ENCODE peak calls at places on chromosomes 11 and 22, in six cellular contexts. S, U, Q, V, L and A are unnamed samples.
A peak's percentile ranks its signal among the peaks of the same experiment; 100 is the strongest.

GRCh38 chr11:37957717-37958116 is 1359.7 kb upstream of the RAG2 start:
- DNase-seq in L (no peak), Q (no peak), V (no peak), U (no peak), S (no peak), A (no peak)

GRCh38 chr22:24007253-24008021 is 2.2 kb upstream of the GSTT4 start:
- DNase-seq in V (no peak), S (no peak), Q (no peak), L (no peak), U (no peak), A (no peak)

GRCh38 chr22:29012923-29013322 is 48.7 kb downstream of the C22orf31 start:
- DNase-seq in V (no peak), U (no peak), L (no peak), S (no peak), Q (no peak), A (no peak)

GRCh38 chr11:75757651-75758050 is 10.9 kb upstream of the DGAT2 start:
- DNase-seq in U (no peak), Q (no peak), S (no peak), L (no peak), V (no peak), A (no peak)

GRCh38 chr11:68916439-68916838 is 12.7 kb downstream of the IGHMBP2 start:
- DNase-seq in S (no peak), V (no peak), Q (no peak), U (no peak), L (no peak), A (no peak)

GRCh38 chr22:37123649-37124048 is 14.1 kb upstream of the TMPRSS6 start:
- DNase-seq in L (no peak), V (no peak), U (no peak), Q (no peak), S (peak; percentile 32), A (peak; percentile 49)

GRCh38 chr11:46745995-46746394 is 27.0 kb downstream of the F2 start:
- DNase-seq in V (no peak), Q (no peak), L (no peak), S (no peak), U (no peak), A (no peak)

GRCh38 chr11:114280696-114281095 is 15.5 kb upstream of the NNMT start:
- DNase-seq in Q (peak; percentile 42), U (peak; percentile 46), V (no peak), L (peak; percentile 87), S (peak; percentile 80), A (peak; percentile 76)

GRCh38 chr11:19660076-19660475 is 52.6 kb upstream of the NAV2 start:
- DNase-seq in U (peak; percentile 52), S (peak; percentile 49), L (no peak), V (peak; percentile 61), Q (no peak), A (no peak)

GRCh38 chr11:8223513-8223899 is 40.2 kb downstream of the LMO1 start:
- DNase-seq in V (no peak), L (no peak), U (no peak), S (no peak), Q (no peak), A (no peak)

GRCh38 chr11:111586305-111586915 is 15.8 kb upstream of the SIK2 start:
- DNase-seq in S (peak; percentile 25), U (peak; percentile 51), L (no peak), V (no peak), Q (peak; percentile 32), A (peak; percentile 27)

GRCh38 chr11:77035580-77035979 is 1.4 kb downstream of the B3GNT6 start:
- DNase-seq in Q (no peak), S (no peak), U (no peak), L (no peak), V (no peak), A (no peak)

GRCh38 chr11:118090545-118091162 is 3.9 kb upstream of the SMIM35 start:
- DNase-seq in Q (no peak), S (no peak), U (peak; percentile 52), V (no peak), L (no peak), A (no peak)

GRCh38 chr11:37755526-37755925 is 1157.5 kb upstream of the RAG2 start:
- DNase-seq in U (no peak), L (no peak), Q (no peak), S (no peak), V (no peak), A (no peak)

GRCh38 chr11:105298630-105299029 is 159.1 kb upstream of the CARD18 start:
- DNase-seq in Q (no peak), S (no peak), U (no peak), L (no peak), V (no peak), A (no peak)

GRCh38 chr11:65915821-65916251 is 3.0 kb downstream of the C11orf68 start:
- DNase-seq in Q (peak; percentile 57), S (no peak), L (no peak), U (peak; percentile 74), V (no peak), A (no peak)

GRCh38 chr11:70314730-70315129 is 44.2 kb downstream of the PPFIA1 start:
- DNase-seq in Q (peak; percentile 86), V (peak; percentile 42), U (no peak), S (no peak), L (no peak), A (no peak)

GRCh38 chr22:23074451-23074850 is 4.1 kb downstream of the GNAZ start:
- DNase-seq in L (no peak), S (no peak), V (no peak), U (no peak), Q (no peak), A (no peak)

GRCh38 chr11:59221438-59221837 is 8.7 kb upstream of the MPEG1 start:
- DNase-seq in Q (no peak), S (no peak), U (no peak), L (no peak), V (no peak), A (no peak)

GRCh38 chr11:3165152-3165705 is at the start of gene OSBPL5:
- DNase-seq in S (peak; percentile 89), L (no peak), Q (peak; percentile 71), V (no peak), U (no peak), A (peak; percentile 90)

GRCh38 chr11:3164540-3165151 is 464 bp downstream of the OSBPL5 start:
- DNase-seq in L (no peak), V (no peak), S (peak; percentile 71), Q (no peak), U (no peak), A (peak; percentile 69)

GRCh38 chr11:3162410-3163240 is 2.5 kb downstream of the OSBPL5 start:
- DNase-seq in Q (no peak), U (no peak), V (no peak), S (no peak), L (no peak), A (no peak)

GRCh38 chr11:3163241-3163981 is 1.7 kb downstream of the OSBPL5 start:
- DNase-seq in V (no peak), S (no peak), Q (peak; percentile 52), L (no peak), U (no peak), A (peak; percentile 71)

GRCh38 chr11:3164138-3164539 is 971 bp downstream of the OSBPL5 start:
- DNase-seq in S (no peak), L (no peak), U (no peak), Q (peak; percentile 42), V (no peak), A (peak; percentile 59)
- TF ChIP-seq GABPA in S (no peak), L (no peak), U (no peak), Q (no peak), V (no peak), A (no peak)

GRCh38 chr11:119363081-119363861 is 16.8 kb upstream of the MFRP start:
- DNase-seq in Q (no peak), U (no peak), V (no peak), S (no peak), L (no peak), A (no peak)

GRCh38 chr11:119363874-119364590 is 17.5 kb downstream of the USP2 start:
- DNase-seq in L (peak; percentile 83), V (no peak), Q (no peak), S (peak; percentile 94), U (no peak), A (peak; percentile 97)

GRCh38 chr11:119361961-119362725 is 15.6 kb upstream of the MFRP start:
- DNase-seq in Q (no peak), U (no peak), L (no peak), S (no peak), V (no peak), A (no peak)

GRCh38 chr11:119361056-119361787 is 14.7 kb upstream of the MFRP start:
- DNase-seq in Q (peak; percentile 27), V (no peak), L (no peak), U (peak; percentile 38), S (peak; percentile 67), A (peak; percentile 26)

GRCh38 chr11:119362741-119363080 is 16.2 kb upstream of the MFRP start:
- DNase-seq in U (no peak), Q (no peak), V (no peak), L (no peak), S (no peak), A (no peak)
- TF ChIP-seq GABPA in U (no peak), Q (no peak), V (no peak), L (no peak), S (no peak), A (no peak)

GRCh38 chr22:50282361-50283144 is 12.4 kb upstream of the MAPK11 start:
- DNase-seq in S (no peak), V (no peak), Q (no peak), U (no peak), L (no peak), A (no peak)
- TF ChIP-seq GABPA in S (no peak), V (no peak), Q (no peak), U (no peak), L (no peak), A (peak; percentile 47)

GRCh38 chr22:35643991-35644390 is 4.3 kb upstream of the APOL6 start:
- DNase-seq in V (no peak), S (no peak), Q (no peak), L (peak; percentile 28), U (no peak), A (no peak)
- TF ChIP-seq GABPA in V (no peak), S (no peak), Q (no peak), L (no peak), U (no peak), A (no peak)

GRCh38 chr22:40637181-40638150 is 947 bp upstream of the MRTFA start:
- DNase-seq in U (no peak), Q (peak; percentile 94), S (peak; percentile 37), V (no peak), L (peak; percentile 55), A (no peak)
- TF ChIP-seq GABPA in U (no peak), Q (peak; percentile 81), S (no peak), V (no peak), L (no peak), A (no peak)